ENCODE peak calls at places on chromosomes 7 and 10, in seven cellular contexts. D, B, F, L, Z, M and K are unnamed samples.

GRCh38 chr10:34739915-34740314 is 75.2 kb downstream of the PARD3 start:
- DNase-seq in D (no peak), B (peak), F (no peak), L (peak), Z (no peak), M (peak), K (no peak)

GRCh38 chr7:33678675-33679335 is 226.5 kb upstream of the BMPER start:
- DNase-seq in D (no peak), B (no peak), F (no peak), L (no peak), Z (no peak), M (no peak), K (no peak)

GRCh38 chr10:82953909-82954308 is 1078.9 kb downstream of the NRG3 start:
- DNase-seq in D (no peak), B (no peak), F (no peak), L (no peak), Z (no peak), M (no peak), K (no peak)

GRCh38 chr10:102669206-102670064 is 25.2 kb downstream of the TRIM8 start:
- DNase-seq in D (peak), B (peak), F (peak), L (no peak), Z (no peak), M (peak), K (no peak)

GRCh38 chr10:1572519-1573333 is 164.6 kb downstream of the ADARB2 start:
- DNase-seq in D (no peak), B (no peak), F (no peak), L (no peak), Z (no peak), M (no peak), K (no peak)

GRCh38 chr10:27884185-27884630 is 114.7 kb downstream of the ODAD2 start:
- DNase-seq in D (no peak), B (no peak), F (no peak), L (no peak), Z (no peak), M (no peak), K (no peak)

GRCh38 chr7:32957326-32958045 is at the start of gene FKBP9:
- DNase-seq in D (peak), B (peak), F (peak), L (peak), Z (peak), M (peak), K (peak)

GRCh38 chr10:88318803-88319202 is 264.3 kb downstream of the RNLS start:
- DNase-seq in D (no peak), B (peak), F (no peak), L (no peak), Z (no peak), M (no peak), K (no peak)

GRCh38 chr10:17989908-17990767 is 38.4 kb downstream of the SLC39A12 start:
- DNase-seq in D (peak), B (peak), F (no peak), L (no peak), Z (no peak), M (peak), K (peak)

GRCh38 chr10:11684717-11685645 is 57.2 kb upstream of the ECHDC3 start:
- DNase-seq in D (peak), B (peak), F (peak), L (no peak), Z (peak), M (peak), K (peak)

GRCh38 chr10:125103466-125104377 is 56.6 kb downstream of the CTBP2 start:
- DNase-seq in D (no peak), B (no peak), F (no peak), L (no peak), Z (peak), M (no peak), K (no peak)

GRCh38 chr7:34104120-34104519 is 198.8 kb downstream of the BMPER start:
- DNase-seq in D (no peak), B (no peak), F (no peak), L (no peak), Z (no peak), M (peak), K (no peak)

GRCh38 chr7:139644191-139644590 is 120.7 kb downstream of the CLEC2L start:
- DNase-seq in D (no peak), B (no peak), F (no peak), L (no peak), Z (no peak), M (no peak), K (no peak)

GRCh38 chr7:87853237-87853864 is 22.8 kb downstream of the SLC25A40 start:
- DNase-seq in D (no peak), B (peak), F (no peak), L (no peak), Z (no peak), M (peak), K (no peak)

GRCh38 chr10:132677905-132678298 is 108.0 kb downstream of the NKX6-2 start:
- DNase-seq in D (no peak), B (no peak), F (no peak), L (no peak), Z (peak), M (no peak), K (no peak)

GRCh38 chr7:1160665-1161010 is 642 bp upstream of the ZFAND2A start:
- DNase-seq in D (peak), B (no peak), F (peak), L (peak), Z (no peak), M (no peak), K (peak)

GRCh38 chr10:42975005-42975493 is 101.8 kb upstream of the RET start:
- DNase-seq in D (no peak), B (no peak), F (peak), L (no peak), Z (peak), M (no peak), K (no peak)

GRCh38 chr10:114077347-114077746 is 33.7 kb downstream of the ADRB1 start:
- DNase-seq in D (no peak), B (no peak), F (no peak), L (no peak), Z (peak), M (no peak), K (no peak)

GRCh38 chr10:26799342-26799741 is 61.4 kb downstream of the ABI1 start:
- DNase-seq in D (peak), B (no peak), F (no peak), L (no peak), Z (no peak), M (no peak), K (peak)

GRCh38 chr10:25382029-25382810 is 207.4 kb downstream of the GPR158 start:
- DNase-seq in D (no peak), B (peak), F (no peak), L (no peak), Z (no peak), M (no peak), K (no peak)

GRCh38 chr10:75281980-75282379 is 46.2 kb upstream of the COMTD1 start:
- DNase-seq in D (no peak), B (no peak), F (no peak), L (no peak), Z (peak), M (no peak), K (no peak)

GRCh38 chr10:89954787-89955566 is 253.6 kb downstream of the KIF20B start:
- DNase-seq in D (peak), B (peak), F (no peak), L (no peak), Z (no peak), M (no peak), K (peak)
- TF ChIP-seq CTCF in D (no peak), B (peak), F (no peak), L (peak), Z (no peak), M (peak), K (no peak)

DNA sequence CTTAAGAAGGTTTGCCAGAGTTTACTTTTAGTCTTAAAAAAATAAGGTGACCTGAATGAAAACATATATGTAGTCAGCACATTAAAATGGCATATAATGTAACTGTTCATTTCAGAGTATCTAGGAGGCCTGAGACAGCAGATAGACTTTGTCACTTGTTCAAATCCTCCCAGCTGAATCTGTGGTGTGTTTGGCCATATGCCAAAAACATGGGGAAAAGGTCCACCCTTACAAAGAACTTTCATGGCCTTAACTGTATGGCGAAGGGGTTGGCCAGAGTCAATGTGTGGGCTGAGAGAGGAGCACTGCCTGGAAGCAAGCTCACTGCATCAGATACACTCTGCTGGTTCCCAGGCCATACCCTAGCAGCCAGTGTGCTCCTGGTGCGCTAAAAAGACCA is 113.7 kb downstream of the ALOX5 start:
- DNase-seq in D (no peak), B (no peak), F (no peak), L (no peak), Z (no peak), M (no peak), K (no peak)
- TF ChIP-seq CTCF in D (no peak), B (no peak), F (no peak), L (no peak), Z (no peak), M (no peak), K (no peak)

DNA sequence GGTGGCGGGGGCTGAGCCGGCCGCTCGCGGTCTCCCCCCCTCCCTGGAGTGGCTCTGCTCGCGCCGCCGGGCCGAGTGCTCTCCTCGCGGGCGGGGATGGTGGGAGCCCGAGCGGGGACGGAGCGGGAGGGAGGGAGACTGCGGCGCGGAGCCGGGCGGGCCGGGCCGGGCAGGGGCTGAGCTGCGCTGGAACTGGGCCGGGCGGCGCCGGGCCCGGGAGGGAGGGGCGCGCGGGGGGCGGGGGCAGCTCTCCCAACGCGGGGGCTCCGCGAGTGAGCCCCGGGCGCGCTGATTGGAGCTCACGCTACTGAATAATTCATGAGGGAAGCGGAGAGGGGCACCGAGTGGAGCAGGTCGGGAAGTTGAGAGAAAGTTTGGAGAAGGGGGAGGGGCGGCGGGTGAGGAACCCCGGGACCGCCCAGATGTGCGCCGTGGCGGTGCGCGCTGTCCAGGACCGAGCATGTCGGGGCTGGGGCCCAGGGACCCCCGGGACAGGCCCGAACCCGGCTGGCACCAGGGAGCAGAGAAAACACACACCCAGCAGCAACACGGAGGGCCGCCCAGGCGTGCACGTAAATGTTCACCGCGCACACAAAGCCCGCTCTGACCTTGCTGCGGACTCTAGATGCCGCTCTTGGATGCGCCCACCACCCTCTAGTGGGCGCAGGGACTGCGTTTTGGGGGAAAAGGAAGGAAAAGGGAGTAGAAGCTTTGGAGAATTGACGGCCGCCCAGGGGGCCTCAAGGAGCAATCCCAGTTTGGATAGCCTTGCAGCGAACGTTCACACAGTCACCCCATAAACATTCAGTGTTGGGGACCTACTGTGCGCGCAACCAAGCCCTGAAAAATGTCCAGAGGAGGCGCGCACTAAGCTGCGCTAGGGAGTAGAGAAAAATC is at the start of gene EPHB4:
- DNase-seq in D (peak), B (peak), F (peak), L (peak), Z (peak), M (peak), K (peak)
- TF ChIP-seq CTCF in D (no peak), B (peak), F (no peak), L (peak), Z (no peak), M (peak), K (no peak)

GRCh38 chr10:69961168-69961863 is 91.3 kb upstream of the MACROH2A2 start:
- DNase-seq in D (peak), B (no peak), F (no peak), L (no peak), Z (peak), M (no peak), K (no peak)
- TF ChIP-seq CTCF in D (no peak), B (peak), F (no peak), L (peak), Z (no peak), M (no peak), K (peak)

DNA sequence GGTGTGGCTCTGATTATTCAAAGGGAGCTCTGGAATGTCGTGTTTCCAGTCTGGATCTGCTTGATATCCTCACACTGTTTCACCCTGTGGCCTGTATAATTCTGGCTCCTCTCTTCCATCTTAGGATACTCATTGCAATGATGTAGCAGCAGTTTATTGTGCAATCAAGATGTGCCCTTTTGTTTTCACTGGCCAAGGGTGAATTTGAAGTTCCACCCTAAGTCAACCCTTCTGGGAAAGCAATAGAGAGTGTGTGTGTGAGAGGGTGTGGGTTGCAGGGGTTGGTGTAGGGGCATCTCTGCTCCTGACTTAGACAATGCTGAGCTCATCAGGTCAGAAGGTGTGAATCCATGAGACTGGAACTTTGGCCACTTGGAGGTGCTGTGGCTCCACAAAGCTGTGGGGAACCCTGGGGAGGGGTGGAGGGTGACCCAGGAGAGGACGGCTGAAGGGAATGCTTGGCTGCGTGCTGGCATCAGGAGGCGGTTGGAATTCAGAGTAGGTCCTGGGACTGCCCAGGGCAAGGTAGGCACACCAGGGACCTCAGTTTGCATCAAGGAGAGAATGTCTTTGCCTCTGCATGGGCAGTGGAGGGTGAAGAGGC is 118.0 kb upstream of the PRSS58 start:
- DNase-seq in D (no peak), B (peak), F (no peak), L (peak), Z (peak), M (peak), K (no peak)
- TF ChIP-seq CTCF in D (no peak), B (peak), F (no peak), L (no peak), Z (no peak), M (peak), K (no peak)

DNA sequence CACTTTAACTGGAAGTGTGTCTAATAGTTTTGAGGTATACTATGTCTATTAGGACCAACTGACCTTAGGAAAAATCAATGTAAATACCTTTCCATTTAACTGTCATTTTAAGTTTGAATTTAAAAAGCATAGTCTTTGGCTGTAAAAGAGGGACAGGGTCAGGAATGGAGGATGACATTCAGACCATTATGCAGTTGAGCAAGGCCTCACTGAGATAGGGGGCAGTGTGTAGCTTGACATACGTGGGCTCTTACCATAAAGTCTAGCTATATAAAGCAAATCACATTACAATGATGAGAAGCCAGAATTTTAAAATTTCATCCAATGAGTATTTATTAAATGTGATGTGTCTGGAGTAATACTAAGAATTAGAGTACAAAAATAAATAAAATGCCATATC is 17.9 kb downstream of the PALS2 start:
- DNase-seq in D (no peak), B (no peak), F (no peak), L (no peak), Z (no peak), M (no peak), K (no peak)
- TF ChIP-seq CTCF in D (no peak), B (no peak), F (no peak), L (no peak), Z (no peak), M (no peak), K (no peak)